ENCODE peak calls at places on chromosome 22, in ten cellular contexts. Z is suprapubic skin; Y is CD8-positive, alpha-beta T cell; F is tibial nerve; H is mammary epithelial cell; C is heart right ventricle; O is vagina; R is lung; E is BJ; K is tibial artery. G is an unnamed sample.

GRCh38 chr22:19766506-19767426 is 6.2 kb downstream of the TBX1 start:
- DNase-seq in Y (peak; percentile 59), F (peak; percentile 22), E (no peak), O (no peak), H (no peak), Z (no peak), K (peak; percentile 57), R (no peak), C (no peak), G (no peak)

GRCh38 chr22:29456211-29456671 is 17.9 kb downstream of the RFPL1 start:
- DNase-seq in R (no peak), E (no peak), C (no peak), K (no peak), H (no peak), F (no peak), O (no peak), Z (no peak), Y (no peak), G (no peak)

GRCh38 chr22:32389685-32390084 is 22.4 kb downstream of the RTCB start:
- DNase-seq in C (no peak), F (no peak), E (no peak), R (no peak), Z (no peak), Y (no peak), K (no peak), O (no peak), H (no peak), G (no peak)

GRCh38 chr22:49657275-49657973 is 170.2 kb downstream of the BRD1 start:
- DNase-seq in E (no peak), K (peak; percentile 71), C (peak; percentile 90), Z (peak; percentile 81), H (no peak), Y (peak; percentile 80), O (no peak), R (peak; percentile 73), F (peak; percentile 66), G (peak; percentile 18)

GRCh38 chr22:19448076-19448607 is 631 bp upstream of the C22orf39 start:
- DNase-seq in R (peak; percentile 35), E (no peak), F (no peak), H (peak; percentile 35), Y (no peak), O (no peak), Z (no peak), C (peak; percentile 27), K (no peak), G (no peak)

GRCh38 chr22:32574397-32574796 is 99.8 kb downstream of the FBXO7 start:
- DNase-seq in K (no peak), Z (no peak), Y (no peak), E (no peak), O (no peak), C (no peak), R (no peak), H (peak; percentile 72), F (no peak), G (no peak)

GRCh38 chr22:26172389-26172990 is 3.2 kb downstream of the SEZ6L start:
- DNase-seq in H (peak; percentile 24), K (no peak), O (no peak), F (no peak), R (no peak), Z (no peak), Y (no peak), E (no peak), C (peak; percentile 9), G (peak; percentile 59)

GRCh38 chr22:41447435-41448188 is 1.0 kb upstream of the TOB2 start:
- DNase-seq in Y (peak; percentile 76), Z (peak; percentile 85), F (peak; percentile 58), K (peak; percentile 65), C (peak; percentile 82), O (no peak), R (peak; percentile 68), E (no peak), H (peak; percentile 45), G (peak; percentile 72)

GRCh38 chr22:38187413-38188212 is 6.0 kb upstream of the PLA2G6 start:
- DNase-seq in Y (no peak), C (no peak), H (no peak), Z (no peak), E (no peak), O (no peak), R (peak; percentile 43), F (no peak), K (no peak), G (no peak)

GRCh38 chr22:50188356-50188755 is 2.6 kb downstream of the TRABD start:
- DNase-seq in Y (no peak), K (no peak), O (no peak), F (no peak), E (no peak), H (no peak), Z (no peak), C (no peak), R (no peak), G (no peak)

GRCh38 chr22:21582801-21583740 is 15.6 kb downstream of the UBE2L3 start:
- DNase-seq in O (no peak), Y (no peak), H (no peak), C (no peak), R (no peak), Z (no peak), E (no peak), F (no peak), K (no peak), G (no peak)

GRCh38 chr22:24494182-24494534 is 974 bp upstream of the UPB1 start:
- DNase-seq in E (no peak), Z (no peak), R (no peak), K (no peak), C (no peak), O (no peak), H (no peak), Y (no peak), F (no peak), G (no peak)
- H3K4me3 ChIP-seq in E (no peak overlapping the region), Z (peak overlapping the region; percentile 33), R (no peak overlapping the region), K (no peak overlapping the region), C (peak overlapping the region; percentile 42), O (no peak overlapping the region), H (no peak overlapping the region), Y (no peak overlapping the region), F (no peak overlapping the region), G (peak overlapping the region; percentile 38)

GRCh38 chr22:43094085-43094484 is 4.9 kb upstream of the TTLL1 start:
- DNase-seq in K (no peak), H (peak; percentile 73), E (no peak), C (peak; percentile 53), R (no peak), Z (no peak), O (no peak), F (no peak), Y (no peak), G (no peak)
- TF ChIP-seq CTCF in K (no peak), H (no peak), E (peak; percentile 9), C (peak; percentile 25), R (no peak), Z (no peak), O (no peak), F (no peak), Y (no peak), G (no peak)

GRCh38 chr22:30582051-30582450 is 7.6 kb upstream of the GAL3ST1 start:
- DNase-seq in E (no peak), F (no peak), O (no peak), K (no peak), R (no peak), Y (no peak), H (no peak), Z (no peak), C (no peak), G (no peak)

GRCh38 chr22:30575011-30575671 is 676 bp upstream of the GAL3ST1 start:
- DNase-seq in R (peak; percentile 35), O (no peak), C (peak; percentile 9), Z (no peak), H (no peak), Y (no peak), E (no peak), K (peak; percentile 48), F (peak; percentile 8), G (peak; percentile 70)

GRCh38 chr22:30580896-30581295 is 6.4 kb upstream of the GAL3ST1 start:
- DNase-seq in F (no peak), Y (no peak), O (no peak), C (no peak), Z (no peak), H (no peak), K (no peak), E (no peak), R (no peak), G (no peak)

GRCh38 chr22:30575859-30576258 is 1.4 kb upstream of the GAL3ST1 start:
- DNase-seq in F (no peak), R (no peak), O (no peak), Y (no peak), Z (no peak), K (no peak), E (no peak), H (no peak), C (no peak), G (no peak)

GRCh38 chr22:30578481-30578880 is 4.0 kb upstream of the GAL3ST1 start:
- DNase-seq in O (no peak), F (no peak), C (no peak), K (no peak), E (no peak), Y (no peak), H (no peak), Z (no peak), R (no peak), G (no peak)
- H3K27me3 ChIP-seq in O (no peaks in the 10 kb centered on the region), F (no peaks in the 10 kb centered on the region), C (peaks cover 3% of the 10 kb centered on the region), K (no peaks in the 10 kb centered on the region), E (no peaks in the 10 kb centered on the region), Y (no peaks in the 10 kb centered on the region), H (no peaks in the 10 kb centered on the region), Z (no peaks in the 10 kb centered on the region), R (no peaks in the 10 kb centered on the region), G (no peaks in the 10 kb centered on the region)

GRCh38 chr22:35903571-35904331 is 124.9 kb downstream of the RBFOX2 start:
- DNase-seq in H (no peak), Y (no peak), E (no peak), Z (no peak), K (no peak), O (no peak), C (no peak), R (no peak), F (no peak), G (no peak)

GRCh38 chr22:35900483-35901168 is 128.0 kb downstream of the RBFOX2 start:
- DNase-seq in C (no peak), Z (no peak), Y (no peak), E (no peak), O (no peak), H (peak; percentile 95), R (no peak), K (no peak), F (no peak), G (no peak)

GRCh38 chr22:35896306-35896705 is 132.3 kb downstream of the RBFOX2 start:
- DNase-seq in E (no peak), C (no peak), Z (no peak), H (peak; percentile 71), Y (no peak), O (no peak), R (no peak), K (no peak), F (no peak), G (no peak)

GRCh38 chr22:35904332-35904692 is 124.3 kb downstream of the RBFOX2 start:
- DNase-seq in Y (no peak), K (no peak), E (no peak), F (no peak), O (no peak), R (no peak), H (no peak), Z (no peak), C (no peak), G (no peak)

GRCh38 chr22:35899736-35900135 is 128.9 kb downstream of the RBFOX2 start:
- DNase-seq in H (no peak), F (no peak), K (no peak), C (no peak), O (no peak), E (no peak), R (no peak), Y (no peak), Z (no peak), G (no peak)
- H3K4me3 ChIP-seq in H (no peak overlapping the region), F (no peak overlapping the region), K (no peak overlapping the region), C (no peak overlapping the region), O (no peak overlapping the region), E (no peak overlapping the region), R (no peak overlapping the region), Y (no peak overlapping the region), Z (no peak overlapping the region), G (no peak overlapping the region)

GRCh38 chr22:27317156-27317555 is 484.4 kb downstream of the MN1 start:
- DNase-seq in Z (no peak), C (no peak), E (no peak), R (no peak), F (no peak), K (no peak), H (no peak), Y (no peak), O (no peak), G (no peak)
- TF ChIP-seq CTCF in Z (no peak), C (no peak), E (no peak), R (no peak), F (no peak), K (no peak), H (no peak), Y (no peak), O (no peak), G (no peak)